ENCODE peak calls at places on chromosomes 5 and 9, in five cellular contexts. V, Z, X, B and S are unnamed samples.

GRCh38 chr9:136100700-136101614 is 5.9 kb upstream of the NACC2 start:
- DNase-seq in V (no peak), Z (no peak), X (no peak), B (no peak), S (peak)

GRCh38 chr9:128689820-128690683 is 1.0 kb downstream of the SET start:
- DNase-seq in V (peak), Z (peak), X (peak), B (peak), S (peak)

GRCh38 chr5:127833999-127834953 is 131.1 kb downstream of the CCDC192 start:
- DNase-seq in V (peak), Z (no peak), X (no peak), B (no peak), S (no peak)

GRCh38 chr5:171701138-171701537 is 84.5 kb upstream of the SMIM23 start:
- DNase-seq in V (no peak), Z (no peak), X (no peak), B (no peak), S (no peak)

GRCh38 chr9:109355564-109356297 is 34.9 kb upstream of the EPB41L4B start:
- DNase-seq in V (peak), Z (peak), X (no peak), B (no peak), S (no peak)

GRCh38 chr9:134059661-134060395 is 8.0 kb downstream of the BRD3 start:
- DNase-seq in V (no peak), Z (no peak), X (no peak), B (no peak), S (peak)

GRCh38 chr5:126137771-126138474 is 285.3 kb upstream of the GRAMD2B start:
- DNase-seq in V (no peak), Z (no peak), X (no peak), B (no peak), S (no peak)

GRCh38 chr9:83185517-83186192 is 122.7 kb upstream of the RASEF start:
- DNase-seq in V (no peak), Z (no peak), X (no peak), B (no peak), S (no peak)

GRCh38 chr5:177403194-177403825 is 2.8 kb upstream of the PFN3 start:
- DNase-seq in V (peak), Z (peak), X (peak), B (peak), S (peak)

GRCh38 chr5:96336351-96336985 is 96.6 kb downstream of the PCSK1 start:
- DNase-seq in V (peak), Z (peak), X (peak), B (peak), S (peak)

GRCh38 chr9:89387197-89387849 is 69.0 kb downstream of the SECISBP2 start:
- DNase-seq in V (no peak), Z (no peak), X (no peak), B (no peak), S (no peak)

GRCh38 chr5:158911693-158912363 is 187.9 kb downstream of the EBF1 start:
- DNase-seq in V (no peak), Z (no peak), X (no peak), B (no peak), S (peak)

GRCh38 chr5:12413585-12413984 is 509.3 kb upstream of the CTNND2 start:
- DNase-seq in V (no peak), Z (no peak), X (no peak), B (no peak), S (no peak)

GRCh38 chr9:137543237-137543963 is 6.8 kb downstream of the PNPLA7 start:
- DNase-seq in V (no peak), Z (no peak), X (no peak), B (no peak), S (no peak)

GRCh38 chr9:132820545-132820944 is 57.5 kb downstream of the AK8 start:
- DNase-seq in V (no peak), Z (no peak), X (no peak), B (no peak), S (no peak)

GRCh38 chr5:34487202-34487879 is 168.8 kb upstream of the RAI14 start:
- DNase-seq in V (peak), Z (no peak), X (no peak), B (no peak), S (no peak)

GRCh38 chr9:101711330-101711941 is 27.0 kb downstream of the GRIN3A start:
- DNase-seq in V (no peak), Z (no peak), X (peak), B (peak), S (peak)